ENCODE peak calls at places on chromosomes 2 and 18, in four cellular contexts. D, L, H and P are unnamed samples.

GRCh38 chr2:182616471-182617393 is 99.3 kb upstream of the DNAJC10 start:
- DNase-seq in D (no peak), L (no peak), H (no peak), P (peak; percentile 63)

GRCh38 chr18:76633504-76634259 is 138.6 kb upstream of the ZNF516 start:
- DNase-seq in D (no peak), L (no peak), H (no peak), P (no peak)

GRCh38 chr18:55097406-55098170 is 138.3 kb upstream of the CCDC68 start:
- DNase-seq in D (no peak), L (no peak), H (no peak), P (no peak)

GRCh38 chr2:189149981-189150380 is 29.6 kb downstream of the COL5A2 start:
- DNase-seq in D (no peak), L (no peak), H (no peak), P (no peak)

GRCh38 chr2:229296016-229296415 is 24.9 kb upstream of the PID1 start:
- DNase-seq in D (no peak), L (no peak), H (no peak), P (no peak)

GRCh38 chr2:235539773-235540172 is 45.9 kb downstream of the AGAP1 start:
- DNase-seq in D (no peak), L (no peak), H (no peak), P (no peak)

GRCh38 chr2:204544961-204545860 is at the start of gene PARD3B:
- DNase-seq in D (peak; percentile 18), L (peak; percentile 84), H (peak; percentile 8), P (peak; percentile 14)

GRCh38 chr18:73043231-73044000 is 175.6 kb upstream of the NETO1 start:
- DNase-seq in D (no peak), L (no peak), H (no peak), P (no peak)

GRCh38 chr2:145408980-145409379 is 889.1 kb upstream of the ZEB2 start:
- DNase-seq in D (no peak), L (no peak), H (no peak), P (no peak)

GRCh38 chr18:37641573-37641972 is 76.0 kb upstream of the CELF4 start:
- DNase-seq in D (no peak), L (no peak), H (no peak), P (no peak)

GRCh38 chr2:113894156-113894743 is 4.4 kb downstream of the ACTR3 start:
- DNase-seq in D (peak; percentile 29), L (no peak), H (no peak), P (peak; percentile 81)

GRCh38 chr18:23131693-23132319 is 3.5 kb upstream of the CABLES1 start:
- DNase-seq in D (peak; percentile 73), L (peak; percentile 78), H (peak; percentile 82), P (peak; percentile 75)

GRCh38 chr2:155965415-155966070 is 367.0 kb downstream of the NR4A2 start:
- DNase-seq in D (no peak), L (no peak), H (no peak), P (no peak)

GRCh38 chr18:62730926-62731325 is 15.6 kb downstream of the PHLPP1 start:
- DNase-seq in D (no peak), L (no peak), H (no peak), P (no peak)

GRCh38 chr2:51387235-51387634 is 355.3 kb upstream of the NRXN1 start:
- DNase-seq in D (no peak), L (no peak), H (no peak), P (no peak)

GRCh38 chr2:174024524-174025270 is 59.5 kb upstream of the SP3 start:
- DNase-seq in D (no peak), L (no peak), H (no peak), P (no peak)

GRCh38 chr2:157172239-157172638 is 85.3 kb upstream of the GALNT5 start:
- DNase-seq in D (no peak), L (no peak), H (no peak), P (no peak)

GRCh38 chr18:26022585-26022984 is 67.8 kb downstream of the SS18 start:
- DNase-seq in D (no peak), L (no peak), H (no peak), P (no peak)

GRCh38 chr18:50507120-50507590 is 52.7 kb upstream of the MAPK4 start:
- DNase-seq in D (no peak), L (peak; percentile 61), H (peak; percentile 16), P (peak; percentile 13)

GRCh38 chr2:230798769-230799399 is 65.9 kb upstream of the ITM2C start:
- DNase-seq in D (no peak), L (peak; percentile 41), H (peak; percentile 22), P (peak; percentile 63)

GRCh38 chr2:7815726-7816125 is 866.1 kb upstream of the ID2 start:
- DNase-seq in D (no peak), L (no peak), H (no peak), P (no peak)

GRCh38 chr2:168244318-168244717 is 3.1 kb downstream of the STK39 start:
- DNase-seq in D (no peak), L (no peak), H (no peak), P (peak; percentile 74)

GRCh38 chr2:8534729-8535397 is 147.0 kb upstream of the ID2 start:
- DNase-seq in D (no peak), L (peak; percentile 74), H (peak; percentile 37), P (peak; percentile 48)

GRCh38 chr2:101151141-101151858 is at the start of gene TBC1D8:
- DNase-seq in D (peak; percentile 49), L (peak; percentile 97), H (peak; percentile 96), P (peak; percentile 84)

GRCh38 chr2:101149241-101150192 is 1.7 kb downstream of the TBC1D8 start:
- DNase-seq in D (no peak), L (no peak), H (no peak), P (peak; percentile 74)

GRCh38 chr2:101151859-101152194 is 645 bp upstream of the TBC1D8 start:
- DNase-seq in D (no peak), L (no peak), H (no peak), P (no peak)

GRCh38 chr2:101148777-101149176 is 2.4 kb downstream of the TBC1D8 start:
- DNase-seq in D (no peak), L (no peak), H (no peak), P (no peak)

DNA sequence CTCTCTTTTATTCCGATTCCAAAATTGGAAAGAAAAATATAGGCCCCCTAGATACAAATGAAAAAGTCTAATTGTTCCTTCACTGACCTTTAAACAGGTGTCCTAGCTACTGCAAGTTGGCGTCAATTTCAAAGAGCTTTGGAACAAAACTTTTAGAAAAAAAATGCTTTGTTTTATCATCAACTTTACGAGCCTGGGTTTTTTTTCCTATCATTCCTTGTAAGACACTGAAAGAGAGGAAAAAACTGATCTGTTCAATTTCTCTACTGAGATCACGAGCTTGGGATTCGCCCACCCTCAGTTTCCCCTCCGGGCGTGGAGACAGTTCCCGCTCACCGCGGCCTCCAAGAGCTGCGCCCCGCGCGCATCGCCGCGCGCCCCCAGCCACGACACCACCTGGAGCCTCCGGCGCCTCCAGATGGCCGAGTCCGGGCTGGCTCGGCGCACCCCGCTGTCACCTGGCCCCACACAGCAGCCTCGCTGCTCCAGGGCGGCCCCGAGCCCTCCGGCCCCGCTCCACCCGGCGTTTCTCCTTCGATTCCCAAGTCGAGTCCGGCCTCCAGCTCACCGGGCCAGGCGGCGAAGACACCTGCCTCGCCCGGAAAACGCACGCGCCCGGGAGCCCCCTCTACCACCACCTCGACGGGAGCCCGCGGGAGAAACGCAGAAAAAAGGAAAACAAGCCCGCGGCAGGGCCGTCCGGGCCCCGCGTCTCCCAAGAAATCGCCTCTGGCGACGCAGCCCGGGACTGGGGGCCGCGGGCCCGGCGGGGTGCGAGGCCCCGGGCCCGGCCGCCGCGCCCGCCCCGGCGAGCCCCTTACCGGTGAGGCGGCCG is 659 bp downstream of the TBC1D8 start:
- DNase-seq in D (no peak), L (peak; percentile 78), H (peak; percentile 48), P (no peak)
- TF ChIP-seq ELF1 in D (no peak), L (no peak), H (no peak), P (no peak)

DNA sequence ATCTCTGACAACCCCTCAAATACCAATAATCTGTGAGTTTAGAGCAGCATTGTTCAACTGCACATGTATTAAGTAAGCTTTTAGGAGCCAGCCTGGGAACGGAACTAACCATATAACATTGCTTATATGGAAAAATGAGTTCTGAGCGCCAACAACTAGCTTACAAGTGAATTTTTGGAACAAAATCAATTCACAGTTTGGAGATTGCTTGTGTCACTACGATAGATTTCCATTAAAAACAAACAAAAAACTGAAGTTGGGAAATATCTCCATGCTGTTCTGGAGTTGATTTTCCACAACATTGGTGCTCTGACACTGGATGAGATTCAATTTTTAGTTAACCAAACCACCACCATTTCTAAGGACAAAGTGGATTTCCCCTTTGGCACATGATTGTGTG is 57.0 kb upstream of the ZNF397 start:
- DNase-seq in D (no peak), L (no peak), H (no peak), P (no peak)
- TF ChIP-seq ELF1 in D (no peak), L (no peak), H (no peak), P (no peak)

DNA sequence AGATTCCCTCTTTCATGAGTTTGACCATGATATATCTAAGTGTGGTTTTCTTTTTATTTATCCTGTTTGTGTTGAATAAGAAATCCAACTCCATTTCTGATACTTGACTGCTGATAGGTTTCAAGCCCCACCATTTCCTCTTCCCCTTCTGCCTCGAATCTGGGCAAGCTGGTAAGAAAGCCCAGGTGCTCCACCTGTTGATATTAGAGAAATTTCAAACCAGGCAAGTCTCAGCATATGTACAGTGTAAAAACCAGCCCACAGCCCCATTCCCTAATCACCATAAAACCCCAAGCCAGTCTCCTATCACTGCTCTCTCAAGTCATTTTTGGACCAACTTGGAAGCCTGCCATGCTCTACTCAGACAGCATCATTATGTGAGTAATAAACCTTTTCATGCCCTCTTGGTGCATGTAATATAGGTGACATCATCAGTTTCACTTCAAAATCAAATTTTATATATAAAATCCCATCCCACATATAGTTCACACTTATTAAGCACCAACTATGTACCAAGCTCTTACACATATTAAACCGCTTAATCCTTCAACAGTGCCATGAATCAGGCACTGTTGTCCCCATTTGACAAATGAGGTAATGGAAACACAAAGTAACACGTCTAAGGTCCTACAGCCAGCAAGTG is 46.6 kb downstream of the SMAD2 start:
- DNase-seq in D (no peak), L (no peak), H (no peak), P (no peak)
- TF ChIP-seq ELF1 in D (no peak), L (no peak), H (no peak), P (no peak)

GRCh38 chr18:35127201-35127600 is 86.0 kb downstream of the MAPRE2 start:
- DNase-seq in D (no peak), L (no peak), H (peak; percentile 23), P (peak; percentile 19)
- TF ChIP-seq ELF1 in D (no peak), L (no peak), H (no peak), P (no peak)

GRCh38 chr2:42087857-42088195 is 40.0 kb downstream of the PKDCC start:
- DNase-seq in D (no peak), L (no peak), H (no peak), P (no peak)
- TF ChIP-seq ELF1 in D (no peak), L (no peak), H (no peak), P (no peak)

GRCh38 chr2:240369725-240370585 is 65.5 kb upstream of the GPC1 start:
- DNase-seq in D (peak; percentile 64), L (no peak), H (no peak), P (peak; percentile 35)
- TF ChIP-seq ELF1 in D (no peak), L (no peak), H (no peak), P (no peak)